ENCODE peak calls at places on chromosomes 2 and 18, in five cellular contexts. S, T, H, B and C are unnamed samples.

GRCh38 chr2:200156140-200156858 is 150.2 kb upstream of the SPATS2L start:
- DNase-seq in H (no peak), B (peak), S (peak), T (no peak), C (no peak)

GRCh38 chr2:21981127-21981526 is 857.4 kb downstream of the TDRD15 start:
- DNase-seq in S (no peak), B (peak), H (no peak), T (no peak), C (no peak)

GRCh38 chr2:111707700-111708099 is 176.3 kb downstream of the ANAPC1 start:
- DNase-seq in B (no peak), T (no peak), S (no peak), H (no peak), C (no peak)

GRCh38 chr2:231418820-231419640 is 23.5 kb downstream of the B3GNT7 start:
- DNase-seq in T (no peak), B (no peak), S (no peak), H (no peak), C (no peak)

GRCh38 chr2:54176577-54176976 is 61.2 kb downstream of the ACYP2 start:
- DNase-seq in S (peak), B (peak), H (no peak), T (peak), C (no peak)

GRCh38 chr2:120231564-120231973 is 8.4 kb upstream of the TMEM185B start:
- DNase-seq in T (no peak), S (no peak), B (no peak), H (no peak), C (no peak)

GRCh38 chr2:20186078-20186854 is 38.7 kb downstream of the SDC1 start:
- DNase-seq in T (no peak), B (peak), H (no peak), S (no peak), C (no peak)

GRCh38 chr18:28176674-28176932 is 327 bp downstream of the CDH2 start:
- DNase-seq in T (no peak), H (no peak), B (no peak), S (no peak), C (no peak)

GRCh38 chr18:55489742-55490055 is 98.3 kb downstream of the TCF4 start:
- DNase-seq in B (no peak), T (no peak), S (no peak), H (no peak), C (no peak)

GRCh38 chr18:34222025-34222395 is 2.7 kb downstream of the NOL4 start:
- DNase-seq in B (no peak), T (no peak), S (no peak), H (no peak), C (no peak)

GRCh38 chr2:207487650-207488315 is 42.0 kb upstream of the CREB1 start:
- DNase-seq in S (peak), B (peak), T (no peak), H (no peak), C (no peak)

GRCh38 chr18:36440614-36441013 is 143.1 kb downstream of the FHOD3 start:
- DNase-seq in B (peak), T (no peak), S (no peak), H (no peak), C (no peak)

GRCh38 chr2:102009557-102009956 is 17.8 kb downstream of the IL1R2 start:
- DNase-seq in T (no peak), B (no peak), S (no peak), H (no peak), C (no peak)

GRCh38 chr18:2847341-2848144 is 737 bp downstream of the EMILIN2 start:
- DNase-seq in T (no peak), H (peak), S (no peak), B (peak), C (no peak)

GRCh38 chr2:101614127-101614759 is 83.3 kb upstream of the MAP4K4 start:
- DNase-seq in T (no peak), B (no peak), H (no peak), S (no peak), C (no peak)

GRCh38 chr2:19719540-19719939 is 182.2 kb downstream of the TTC32 start:
- DNase-seq in H (no peak), S (no peak), B (no peak), T (no peak), C (no peak)

GRCh38 chr2:127176371-127177311 is 43.5 kb downstream of the CYP27C1 start:
- DNase-seq in B (peak), T (peak), H (no peak), S (no peak), C (no peak)

GRCh38 chr2:26566081-26566375 is 75.1 kb downstream of the CIB4 start:
- DNase-seq in T (no peak), H (no peak), S (no peak), B (no peak), C (no peak)

GRCh38 chr18:12819822-12820221 is 64.2 kb downstream of the PTPN2 start:
- DNase-seq in S (no peak), B (no peak), H (no peak), T (no peak), C (no peak)

GRCh38 chr2:205895981-205896655 is 189.9 kb downstream of the INO80D start:
- DNase-seq in S (no peak), H (no peak), T (no peak), B (no peak), C (no peak)

GRCh38 chr2:220396287-220396686 is 768.9 kb downstream of the SLC4A3 start:
- DNase-seq in T (no peak), H (no peak), B (peak), S (no peak), C (no peak)

GRCh38 chr2:223853425-223853837 is 16.0 kb upstream of the AP1S3 start:
- DNase-seq in S (no peak), H (no peak), B (peak), T (no peak), C (no peak)

GRCh38 chr2:1742300-1742679 is 2.0 kb downstream of the PXDN start:
- DNase-seq in B (no peak), H (no peak), T (no peak), S (no peak), C (no peak)

GRCh38 chr2:213806125-213806726 is 522.0 kb downstream of the SPAG16 start:
- DNase-seq in S (peak), H (no peak), B (peak), T (peak), C (no peak)

GRCh38 chr2:158529379-158530110 is 72.8 kb downstream of the PKP4 start:
- DNase-seq in H (no peak), T (no peak), S (peak), B (peak), C (no peak)

GRCh38 chr2:74915743-74916142 is 42.7 kb upstream of the POLE4 start:
- DNase-seq in H (no peak), B (peak), T (no peak), S (no peak), C (no peak)